ENCODE peak calls at places on chromosomes 4 and X, in eight cellular contexts. One of them, this sample, is unnamed. For H3K4me1, the result is how much of the 10 kb centered on the place peaks cover.

GRCh38 chrX:31297881-31298280 is 226.0 kb upstream of the FTHL17 start:
- DNase-seq in GM12878: no peak
- DNase-seq in tibial artery: no peak
- DNase-seq in OCI-LY7: no peak
- DNase-seq in psoas muscle: no peak
- DNase-seq in IMR-90: no peak
- DNase-seq in mucosa of descending colon: no peak
- DNase-seq in tibial nerve: no peak
- DNase-seq in this sample: no peak

GRCh38 chrX:51641421-51642021 is 22.8 kb upstream of the CENPVL3 start:
- DNase-seq in tibial nerve: peak
- DNase-seq in mucosa of descending colon: no peak
- DNase-seq in psoas muscle: no peak
- DNase-seq in tibial artery: no peak
- DNase-seq in IMR-90: peak
- DNase-seq in OCI-LY7: peak
- DNase-seq in GM12878: no peak
- DNase-seq in this sample: no peak

GRCh38 chrX:110145854-110146253 is 142.9 kb downstream of the TMEM164 start:
- DNase-seq in GM12878: no peak
- DNase-seq in psoas muscle: no peak
- DNase-seq in OCI-LY7: peak
- DNase-seq in mucosa of descending colon: no peak
- DNase-seq in tibial artery: no peak
- DNase-seq in IMR-90: peak
- DNase-seq in tibial nerve: no peak
- DNase-seq in this sample: no peak

GRCh38 chrX:133482345-133483041 is 67.2 kb upstream of the GPC4 start:
- DNase-seq in mucosa of descending colon: no peak
- DNase-seq in tibial nerve: no peak
- DNase-seq in tibial artery: peak
- DNase-seq in OCI-LY7: no peak
- DNase-seq in GM12878: no peak
- DNase-seq in IMR-90: peak
- DNase-seq in psoas muscle: no peak
- DNase-seq in this sample: no peak

GRCh38 chr4:163077611-163078010 is 89.1 kb downstream of the NAF1 start:
- DNase-seq in OCI-LY7: no peak
- DNase-seq in tibial nerve: no peak
- DNase-seq in psoas muscle: no peak
- DNase-seq in tibial artery: no peak
- DNase-seq in mucosa of descending colon: no peak
- DNase-seq in IMR-90: no peak
- DNase-seq in GM12878: no peak
- DNase-seq in this sample: no peak

GRCh38 chr4:145954924-145955339 is 16.3 kb upstream of the ZNF827 start:
- DNase-seq in tibial artery: no peak
- DNase-seq in GM12878: no peak
- DNase-seq in IMR-90: peak
- DNase-seq in tibial nerve: no peak
- DNase-seq in mucosa of descending colon: no peak
- DNase-seq in psoas muscle: no peak
- DNase-seq in OCI-LY7: no peak
- DNase-seq in this sample: no peak

GRCh38 chr4:122898370-122899150 is 23.8 kb downstream of the NUDT6 start:
- DNase-seq in psoas muscle: no peak
- DNase-seq in tibial artery: no peak
- DNase-seq in OCI-LY7: no peak
- DNase-seq in IMR-90: peak
- DNase-seq in GM12878: no peak
- DNase-seq in mucosa of descending colon: no peak
- DNase-seq in tibial nerve: peak
- DNase-seq in this sample: no peak

GRCh38 chr4:140858897-140859296 is 102.7 kb upstream of the TBC1D9 start:
- DNase-seq in psoas muscle: no peak
- DNase-seq in tibial nerve: no peak
- DNase-seq in GM12878: no peak
- DNase-seq in mucosa of descending colon: no peak
- DNase-seq in IMR-90: peak
- DNase-seq in OCI-LY7: no peak
- DNase-seq in tibial artery: no peak
- DNase-seq in this sample: no peak

GRCh38 chr4:184583738-184584502 is 65.3 kb downstream of the CASP3 start:
- DNase-seq in tibial artery: no peak
- DNase-seq in tibial nerve: no peak
- DNase-seq in IMR-90: no peak
- DNase-seq in psoas muscle: no peak
- DNase-seq in mucosa of descending colon: no peak
- DNase-seq in GM12878: peak
- DNase-seq in OCI-LY7: peak
- DNase-seq in this sample: no peak

GRCh38 chrX:55907968-55908607 is 190.5 kb downstream of the RRAGB start:
- DNase-seq in tibial artery: peak
- DNase-seq in tibial nerve: peak
- DNase-seq in OCI-LY7: no peak
- DNase-seq in GM12878: no peak
- DNase-seq in psoas muscle: peak
- DNase-seq in IMR-90: no peak
- DNase-seq in mucosa of descending colon: peak
- DNase-seq in this sample: peak

GRCh38 chrX:37755073-37755472 is 24.8 kb upstream of the CYBB start:
- DNase-seq in OCI-LY7: peak
- DNase-seq in psoas muscle: no peak
- DNase-seq in tibial nerve: no peak
- DNase-seq in GM12878: peak
- DNase-seq in tibial artery: no peak
- DNase-seq in mucosa of descending colon: no peak
- DNase-seq in IMR-90: no peak
- DNase-seq in this sample: no peak

GRCh38 chr4:47830263-47831025 is 7.4 kb downstream of the CORIN start:
- DNase-seq in tibial nerve: no peak
- DNase-seq in psoas muscle: no peak
- DNase-seq in tibial artery: no peak
- DNase-seq in OCI-LY7: no peak
- DNase-seq in mucosa of descending colon: no peak
- DNase-seq in GM12878: no peak
- DNase-seq in IMR-90: peak
- DNase-seq in this sample: no peak

GRCh38 chr4:7964459-7964858 is 24.8 kb upstream of the AFAP1 start:
- DNase-seq in IMR-90: no peak
- DNase-seq in mucosa of descending colon: no peak
- DNase-seq in psoas muscle: no peak
- DNase-seq in OCI-LY7: no peak
- DNase-seq in GM12878: no peak
- DNase-seq in tibial artery: no peak
- DNase-seq in tibial nerve: no peak
- DNase-seq in this sample: no peak

GRCh38 chrX:107711521-107712041 is 64.0 kb downstream of the TSC22D3 start:
- DNase-seq in psoas muscle: no peak
- DNase-seq in mucosa of descending colon: no peak
- DNase-seq in OCI-LY7: no peak
- DNase-seq in tibial nerve: no peak
- DNase-seq in GM12878: no peak
- DNase-seq in IMR-90: no peak
- DNase-seq in tibial artery: peak
- DNase-seq in this sample: no peak

DNA sequence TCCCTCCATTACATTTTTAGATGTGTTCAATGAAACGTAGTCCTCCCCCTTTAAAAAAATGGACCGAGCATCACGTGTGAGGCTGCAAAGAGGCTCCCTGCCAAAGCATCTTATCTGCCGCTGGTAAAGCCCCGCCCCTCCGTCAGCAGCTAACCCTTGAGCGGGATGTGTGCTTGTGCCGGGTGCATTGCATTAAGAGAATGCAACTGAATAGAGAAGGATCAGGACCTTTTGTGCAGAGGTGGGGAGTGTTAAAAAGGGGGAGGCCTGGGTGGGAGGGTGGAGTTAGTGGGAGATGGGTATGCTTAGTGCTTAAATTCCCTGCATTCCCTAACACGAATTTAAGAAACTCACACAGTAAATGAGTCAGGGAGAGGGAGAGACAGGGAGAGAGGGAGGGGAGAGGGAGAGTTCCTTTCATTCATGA is 66.0 kb downstream of the TBL1X start:
- DNase-seq in tibial nerve: peak
- DNase-seq in tibial artery: peak
- DNase-seq in mucosa of descending colon: peak
- DNase-seq in GM12878: no peak
- DNase-seq in OCI-LY7: peak
- DNase-seq in psoas muscle: peak
- DNase-seq in IMR-90: peak
- DNase-seq in this sample: peak
- H3K4me1 ChIP-seq in tibial nerve: under half
- H3K4me1 ChIP-seq in tibial artery: under half
- H3K4me1 ChIP-seq in mucosa of descending colon: under half
- H3K4me1 ChIP-seq in GM12878: under half
- H3K4me1 ChIP-seq in OCI-LY7: half or more
- H3K4me1 ChIP-seq in psoas muscle: under half
- H3K4me1 ChIP-seq in IMR-90: under half
- H3K4me1 ChIP-seq in this sample: under half

GRCh38 chrX:14022019-14022418 is 7.7 kb downstream of the GEMIN8 start:
- DNase-seq in tibial nerve: no peak
- DNase-seq in GM12878: no peak
- DNase-seq in mucosa of descending colon: no peak
- DNase-seq in tibial artery: no peak
- DNase-seq in IMR-90: no peak
- DNase-seq in OCI-LY7: no peak
- DNase-seq in psoas muscle: no peak
- DNase-seq in this sample: no peak
- H3K4me1 ChIP-seq in tibial nerve: under half
- H3K4me1 ChIP-seq in GM12878: under half
- H3K4me1 ChIP-seq in mucosa of descending colon: under half
- H3K4me1 ChIP-seq in tibial artery: under half
- H3K4me1 ChIP-seq in IMR-90: under half
- H3K4me1 ChIP-seq in OCI-LY7: under half
- H3K4me1 ChIP-seq in psoas muscle: under half
- H3K4me1 ChIP-seq in this sample: under half

GRCh38 chr4:94475794-94476193 is 24.1 kb downstream of the PDLIM5 start:
- DNase-seq in OCI-LY7: no peak
- DNase-seq in tibial nerve: no peak
- DNase-seq in tibial artery: no peak
- DNase-seq in psoas muscle: no peak
- DNase-seq in GM12878: no peak
- DNase-seq in IMR-90: no peak
- DNase-seq in mucosa of descending colon: no peak
- DNase-seq in this sample: no peak

GRCh38 chr4:94468093-94468492 is 16.4 kb downstream of the PDLIM5 start:
- DNase-seq in GM12878: no peak
- DNase-seq in mucosa of descending colon: no peak
- DNase-seq in IMR-90: no peak
- DNase-seq in tibial artery: no peak
- DNase-seq in OCI-LY7: no peak
- DNase-seq in tibial nerve: no peak
- DNase-seq in psoas muscle: no peak
- DNase-seq in this sample: no peak

GRCh38 chr4:94466923-94467322 is 15.2 kb downstream of the PDLIM5 start:
- DNase-seq in tibial artery: no peak
- DNase-seq in tibial nerve: no peak
- DNase-seq in IMR-90: no peak
- DNase-seq in OCI-LY7: no peak
- DNase-seq in mucosa of descending colon: no peak
- DNase-seq in GM12878: no peak
- DNase-seq in psoas muscle: no peak
- DNase-seq in this sample: no peak

GRCh38 chr4:94469221-94469784 is 17.6 kb downstream of the PDLIM5 start:
- DNase-seq in tibial nerve: no peak
- DNase-seq in GM12878: no peak
- DNase-seq in IMR-90: no peak
- DNase-seq in tibial artery: no peak
- DNase-seq in psoas muscle: no peak
- DNase-seq in mucosa of descending colon: no peak
- DNase-seq in OCI-LY7: no peak
- DNase-seq in this sample: no peak

DNA sequence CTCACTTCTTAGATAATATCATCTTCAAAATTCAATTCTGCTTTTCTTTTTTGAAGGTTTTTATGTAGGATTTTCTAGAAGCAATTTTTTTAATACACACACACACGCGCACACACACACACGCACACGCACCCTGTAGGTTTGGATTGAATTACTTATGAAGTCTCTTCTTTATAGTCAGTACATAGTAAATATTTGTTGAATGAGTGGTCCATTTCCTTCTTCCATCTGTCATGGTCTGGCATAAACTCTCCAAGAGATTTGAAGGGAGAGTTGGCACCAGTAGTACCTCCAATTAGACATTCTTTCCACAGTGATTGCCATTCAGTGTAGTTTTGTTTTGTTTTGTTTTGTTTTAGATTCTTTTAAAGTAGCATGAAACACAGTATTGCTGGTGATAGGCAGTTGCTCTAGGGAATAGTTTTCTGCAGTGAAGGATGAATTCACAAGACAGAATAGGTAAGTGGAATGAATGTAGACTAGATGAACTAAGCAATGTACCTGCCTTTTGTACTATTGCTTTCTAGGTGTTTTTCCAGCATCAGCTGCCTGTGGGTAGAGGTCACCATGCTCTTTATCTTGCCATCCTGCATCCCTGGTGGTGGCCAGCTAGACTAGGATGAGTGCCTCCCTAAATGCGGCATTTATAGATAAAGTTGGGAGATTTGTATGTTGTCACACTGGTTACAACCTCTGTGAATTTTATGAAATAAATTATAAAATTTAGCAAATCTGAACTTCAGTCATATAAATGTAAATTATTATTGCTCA is 20.5 kb downstream of the PDLIM5 start:
- DNase-seq in mucosa of descending colon: no peak
- DNase-seq in psoas muscle: no peak
- DNase-seq in tibial artery: no peak
- DNase-seq in tibial nerve: no peak
- DNase-seq in GM12878: no peak
- DNase-seq in IMR-90: peak
- DNase-seq in OCI-LY7: no peak
- DNase-seq in this sample: no peak
- H3K4me1 ChIP-seq in mucosa of descending colon: under half
- H3K4me1 ChIP-seq in psoas muscle: half or more
- H3K4me1 ChIP-seq in tibial artery: half or more
- H3K4me1 ChIP-seq in tibial nerve: under half
- H3K4me1 ChIP-seq in GM12878: under half
- H3K4me1 ChIP-seq in IMR-90: under half
- H3K4me1 ChIP-seq in OCI-LY7: under half
- H3K4me1 ChIP-seq in this sample: under half

DNA sequence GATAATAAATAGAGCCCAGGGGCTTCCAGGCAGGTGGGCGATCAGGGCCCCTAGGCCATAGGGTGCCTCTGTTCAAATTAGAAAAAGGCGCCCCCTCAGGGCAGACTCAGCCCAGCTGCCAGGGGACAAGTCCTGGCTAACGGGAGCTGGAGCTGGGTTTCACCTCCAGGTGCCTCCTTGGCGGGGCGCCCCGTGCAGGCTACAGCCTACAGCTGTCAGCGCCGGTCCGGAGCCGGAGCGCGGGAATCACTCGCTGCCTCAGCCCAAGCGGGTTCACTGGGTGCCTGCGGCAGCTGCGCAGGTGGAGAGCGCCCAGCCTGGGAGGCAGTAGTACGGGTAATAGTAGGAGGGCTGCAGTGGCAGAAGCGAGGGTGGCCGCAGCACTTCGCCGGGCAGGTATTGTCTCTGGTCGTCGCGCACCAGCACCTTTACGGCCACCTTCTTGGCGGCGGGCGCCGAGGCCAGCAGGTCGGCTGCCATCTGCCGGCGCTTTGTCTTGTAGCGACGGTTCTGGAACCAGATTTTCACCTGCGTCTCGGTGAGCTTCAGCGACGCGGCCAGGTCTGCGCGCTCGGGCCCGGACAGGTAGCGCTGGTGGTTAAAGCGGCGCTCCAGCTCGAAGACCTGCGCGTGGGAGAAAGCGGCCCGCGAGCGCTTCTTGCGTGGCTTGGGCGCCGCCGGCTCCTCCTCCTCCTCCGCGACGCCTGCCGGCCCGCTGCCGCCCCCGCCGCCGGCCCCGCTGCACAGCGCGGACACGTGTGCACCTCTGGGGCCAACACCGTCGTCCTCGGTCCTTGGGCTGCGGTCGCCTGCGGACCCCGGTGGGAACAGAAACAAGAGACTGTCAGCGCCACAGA is 2.4 kb downstream of the NKX3-2 start:
- DNase-seq in tibial nerve: no peak
- DNase-seq in OCI-LY7: no peak
- DNase-seq in IMR-90: no peak
- DNase-seq in GM12878: no peak
- DNase-seq in psoas muscle: no peak
- DNase-seq in tibial artery: no peak
- DNase-seq in mucosa of descending colon: no peak
- DNase-seq in this sample: peak
- H3K4me1 ChIP-seq in tibial nerve: half or more
- H3K4me1 ChIP-seq in OCI-LY7: under half
- H3K4me1 ChIP-seq in IMR-90: under half
- H3K4me1 ChIP-seq in GM12878: under half
- H3K4me1 ChIP-seq in psoas muscle: under half
- H3K4me1 ChIP-seq in tibial artery: under half
- H3K4me1 ChIP-seq in mucosa of descending colon: under half
- H3K4me1 ChIP-seq in this sample: under half